ENCODE peak calls at places on chromosomes 12 and 14, in ten cellular contexts. One of them, this sample, is unnamed.

GRCh38 chr12:88854260-88854659 is 274.0 kb upstream of the KITLG start:
- DNase-seq in A673: no peak
- DNase-seq in breast epithelium: no peak
- DNase-seq in fibroblast of lung: peak; percentile 92
- DNase-seq in aorta: no peak
- DNase-seq in body of pancreas: no peak
- DNase-seq in DND-41: no peak
- DNase-seq in HL-60: no peak
- DNase-seq in tibial nerve: no peak
- DNase-seq in IMR-90: peak; percentile 85
- DNase-seq in this sample: no peak

GRCh38 chr12:122743895-122744525 is 8.6 kb upstream of the DENR start:
- DNase-seq in IMR-90: no peak
- DNase-seq in DND-41: no peak
- DNase-seq in A673: no peak
- DNase-seq in HL-60: peak; percentile 75
- DNase-seq in breast epithelium: no peak
- DNase-seq in aorta: no peak
- DNase-seq in tibial nerve: no peak
- DNase-seq in fibroblast of lung: no peak
- DNase-seq in body of pancreas: no peak
- DNase-seq in this sample: peak; percentile 71

GRCh38 chr14:105412768-105413541 is 6.7 kb upstream of the MTA1 start:
- DNase-seq in body of pancreas: no peak
- DNase-seq in A673: no peak
- DNase-seq in IMR-90: no peak
- DNase-seq in DND-41: no peak
- DNase-seq in tibial nerve: no peak
- DNase-seq in HL-60: no peak
- DNase-seq in fibroblast of lung: no peak
- DNase-seq in aorta: no peak
- DNase-seq in breast epithelium: no peak
- DNase-seq in this sample: no peak

GRCh38 chr14:106657460-106657859 is 1131.1 kb downstream of the TMEM121 start:
- DNase-seq in DND-41: peak; percentile 92
- DNase-seq in HL-60: no peak
- DNase-seq in breast epithelium: no peak
- DNase-seq in body of pancreas: peak; percentile 23
- DNase-seq in A673: peak; percentile 33
- DNase-seq in IMR-90: no peak
- DNase-seq in aorta: no peak
- DNase-seq in fibroblast of lung: no peak
- DNase-seq in tibial nerve: no peak
- DNase-seq in this sample: no peak

GRCh38 chr14:22996823-22997301 is 13.1 kb downstream of the C14orf93 start:
- DNase-seq in breast epithelium: no peak
- DNase-seq in tibial nerve: no peak
- DNase-seq in aorta: no peak
- DNase-seq in fibroblast of lung: no peak
- DNase-seq in IMR-90: no peak
- DNase-seq in body of pancreas: no peak
- DNase-seq in A673: peak; percentile 45
- DNase-seq in DND-41: no peak
- DNase-seq in HL-60: no peak
- DNase-seq in this sample: no peak

GRCh38 chr12:55780695-55781094 is 36.8 kb downstream of the SARNP start:
- DNase-seq in fibroblast of lung: peak; percentile 34
- DNase-seq in body of pancreas: no peak
- DNase-seq in DND-41: no peak
- DNase-seq in breast epithelium: no peak
- DNase-seq in aorta: no peak
- DNase-seq in IMR-90: peak; percentile 57
- DNase-seq in HL-60: peak; percentile 3
- DNase-seq in A673: no peak
- DNase-seq in tibial nerve: no peak
- DNase-seq in this sample: no peak

GRCh38 chr14:73771848-73772705 is 57.9 kb upstream of the PNMA1 start:
- DNase-seq in A673: no peak
- DNase-seq in tibial nerve: no peak
- DNase-seq in breast epithelium: peak; percentile 70
- DNase-seq in aorta: peak; percentile 76
- DNase-seq in DND-41: peak; percentile 24
- DNase-seq in HL-60: peak; percentile 68
- DNase-seq in fibroblast of lung: peak; percentile 83
- DNase-seq in IMR-90: peak; percentile 86
- DNase-seq in body of pancreas: peak; percentile 93
- DNase-seq in this sample: peak; percentile 86

GRCh38 chr12:75658826-75659823 is 147.7 kb upstream of the KRR1 start:
- DNase-seq in A673: peak; percentile 73
- DNase-seq in tibial nerve: no peak
- DNase-seq in aorta: no peak
- DNase-seq in DND-41: no peak
- DNase-seq in HL-60: no peak
- DNase-seq in body of pancreas: no peak
- DNase-seq in IMR-90: peak; percentile 86
- DNase-seq in breast epithelium: no peak
- DNase-seq in fibroblast of lung: peak; percentile 92
- DNase-seq in this sample: no peak

GRCh38 chr14:74548881-74549280 is 55.3 kb downstream of the ISCA2 start:
- DNase-seq in breast epithelium: no peak
- DNase-seq in HL-60: no peak
- DNase-seq in tibial nerve: peak; percentile 68
- DNase-seq in A673: no peak
- DNase-seq in body of pancreas: no peak
- DNase-seq in fibroblast of lung: no peak
- DNase-seq in aorta: peak; percentile 94
- DNase-seq in DND-41: no peak
- DNase-seq in IMR-90: peak; percentile 38
- DNase-seq in this sample: no peak

DNA sequence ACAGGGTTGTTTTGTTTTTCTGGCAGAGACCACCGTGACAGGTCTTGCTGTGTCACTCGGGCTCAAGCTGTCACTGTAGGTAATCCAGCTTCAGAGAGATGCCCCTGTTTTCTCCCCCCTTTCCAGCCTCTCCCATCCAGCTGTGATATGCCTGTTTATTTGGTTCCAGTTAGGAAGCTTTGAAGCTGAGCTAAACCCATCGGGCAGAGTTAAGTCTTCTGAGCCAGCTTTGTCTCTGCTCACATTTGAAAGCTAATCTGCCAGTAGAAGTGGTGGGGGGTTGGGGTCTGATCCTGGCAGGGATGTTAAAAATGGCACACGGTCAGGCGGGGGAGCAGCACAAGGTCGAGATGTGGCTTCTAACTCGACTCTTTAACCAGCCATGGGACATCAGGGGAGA is 130.0 kb downstream of the TSPAN9 start:
- DNase-seq in aorta: no peak
- DNase-seq in IMR-90: no peak
- DNase-seq in fibroblast of lung: no peak
- DNase-seq in breast epithelium: no peak
- DNase-seq in body of pancreas: no peak
- DNase-seq in tibial nerve: no peak
- DNase-seq in HL-60: no peak
- DNase-seq in DND-41: no peak
- DNase-seq in A673: no peak
- DNase-seq in this sample: no peak
- H3K27ac ChIP-seq in aorta: no peak overlapping the region
- H3K27ac ChIP-seq in IMR-90: no peak overlapping the region
- H3K27ac ChIP-seq in fibroblast of lung: no peak overlapping the region
- H3K27ac ChIP-seq in breast epithelium: no peak overlapping the region
- H3K27ac ChIP-seq in body of pancreas: no peak overlapping the region
- H3K27ac ChIP-seq in tibial nerve: no peak overlapping the region
- H3K27ac ChIP-seq in HL-60: no peak overlapping the region
- H3K27ac ChIP-seq in DND-41: no peak overlapping the region
- H3K27ac ChIP-seq in A673: no peak overlapping the region
- H3K27ac ChIP-seq in this sample: no peak overlapping the region

GRCh38 chr12:48858043-48858442 is 6.1 kb upstream of the DDX23 start:
- DNase-seq in fibroblast of lung: no peak
- DNase-seq in IMR-90: no peak
- DNase-seq in body of pancreas: no peak
- DNase-seq in HL-60: no peak
- DNase-seq in A673: no peak
- DNase-seq in tibial nerve: no peak
- DNase-seq in DND-41: no peak
- DNase-seq in breast epithelium: no peak
- DNase-seq in aorta: no peak
- DNase-seq in this sample: no peak
- H3K27ac ChIP-seq in fibroblast of lung: no peak overlapping the region
- H3K27ac ChIP-seq in IMR-90: no peak overlapping the region
- H3K27ac ChIP-seq in body of pancreas: no peak overlapping the region
- H3K27ac ChIP-seq in HL-60: no peak overlapping the region
- H3K27ac ChIP-seq in A673: no peak overlapping the region
- H3K27ac ChIP-seq in tibial nerve: no peak overlapping the region
- H3K27ac ChIP-seq in DND-41: no peak overlapping the region
- H3K27ac ChIP-seq in breast epithelium: no peak overlapping the region
- H3K27ac ChIP-seq in aorta: no peak overlapping the region
- H3K27ac ChIP-seq in this sample: no peak overlapping the region

GRCh38 chr14:64880382-64881121 is 845 bp upstream of the SPTB start:
- DNase-seq in breast epithelium: no peak
- DNase-seq in aorta: peak; percentile 80
- DNase-seq in body of pancreas: peak; percentile 79
- DNase-seq in tibial nerve: no peak
- DNase-seq in IMR-90: no peak
- DNase-seq in fibroblast of lung: peak; percentile 6
- DNase-seq in HL-60: peak; percentile 3
- DNase-seq in DND-41: peak; percentile 68
- DNase-seq in A673: peak; percentile 77
- DNase-seq in this sample: peak; percentile 78
- H3K27ac ChIP-seq in breast epithelium: no peak overlapping the region
- H3K27ac ChIP-seq in aorta: no peak overlapping the region
- H3K27ac ChIP-seq in body of pancreas: no peak overlapping the region
- H3K27ac ChIP-seq in tibial nerve: no peak overlapping the region
- H3K27ac ChIP-seq in IMR-90: no peak overlapping the region
- H3K27ac ChIP-seq in fibroblast of lung: no peak overlapping the region
- H3K27ac ChIP-seq in HL-60: no peak overlapping the region
- H3K27ac ChIP-seq in DND-41: no peak overlapping the region
- H3K27ac ChIP-seq in A673: no peak overlapping the region
- H3K27ac ChIP-seq in this sample: no peak overlapping the region

GRCh38 chr12:92077530-92077929 is 68.1 kb downstream of the BTG1 start:
- DNase-seq in breast epithelium: no peak
- DNase-seq in A673: no peak
- DNase-seq in HL-60: no peak
- DNase-seq in body of pancreas: no peak
- DNase-seq in tibial nerve: no peak
- DNase-seq in aorta: no peak
- DNase-seq in DND-41: no peak
- DNase-seq in IMR-90: no peak
- DNase-seq in fibroblast of lung: no peak
- DNase-seq in this sample: no peak

GRCh38 chr12:92079054-92079385 is 66.6 kb downstream of the BTG1 start:
- DNase-seq in IMR-90: no peak
- DNase-seq in HL-60: no peak
- DNase-seq in DND-41: no peak
- DNase-seq in breast epithelium: no peak
- DNase-seq in tibial nerve: no peak
- DNase-seq in fibroblast of lung: peak; percentile 41
- DNase-seq in body of pancreas: no peak
- DNase-seq in aorta: no peak
- DNase-seq in A673: no peak
- DNase-seq in this sample: no peak

GRCh38 chr12:92078167-92079053 is 67.2 kb downstream of the BTG1 start:
- DNase-seq in IMR-90: peak; percentile 96
- DNase-seq in A673: peak; percentile 68
- DNase-seq in aorta: no peak
- DNase-seq in fibroblast of lung: peak; percentile 92
- DNase-seq in breast epithelium: no peak
- DNase-seq in tibial nerve: no peak
- DNase-seq in DND-41: no peak
- DNase-seq in body of pancreas: no peak
- DNase-seq in HL-60: no peak
- DNase-seq in this sample: no peak

GRCh38 chr12:92085040-92085439 is 60.6 kb downstream of the BTG1 start:
- DNase-seq in tibial nerve: no peak
- DNase-seq in DND-41: no peak
- DNase-seq in A673: no peak
- DNase-seq in HL-60: no peak
- DNase-seq in fibroblast of lung: no peak
- DNase-seq in aorta: no peak
- DNase-seq in IMR-90: peak; percentile 34
- DNase-seq in body of pancreas: no peak
- DNase-seq in breast epithelium: no peak
- DNase-seq in this sample: no peak

GRCh38 chr12:92080390-92081285 is 65.0 kb downstream of the BTG1 start:
- DNase-seq in DND-41: peak; percentile 73
- DNase-seq in breast epithelium: no peak
- DNase-seq in IMR-90: peak; percentile 90
- DNase-seq in tibial nerve: no peak
- DNase-seq in aorta: no peak
- DNase-seq in body of pancreas: no peak
- DNase-seq in HL-60: no peak
- DNase-seq in fibroblast of lung: peak; percentile 94
- DNase-seq in A673: peak; percentile 27
- DNase-seq in this sample: no peak
- H3K27ac ChIP-seq in DND-41: peak overlapping the region; percentile 94
- H3K27ac ChIP-seq in breast epithelium: peak overlapping the region; percentile 39
- H3K27ac ChIP-seq in IMR-90: peak overlapping the region; percentile 69
- H3K27ac ChIP-seq in tibial nerve: no peak overlapping the region
- H3K27ac ChIP-seq in aorta: no peak overlapping the region
- H3K27ac ChIP-seq in body of pancreas: no peak overlapping the region
- H3K27ac ChIP-seq in HL-60: peak overlapping the region; percentile 47
- H3K27ac ChIP-seq in fibroblast of lung: peak overlapping the region; percentile 11
- H3K27ac ChIP-seq in A673: no peak overlapping the region
- H3K27ac ChIP-seq in this sample: peak overlapping the region; percentile 56

GRCh38 chr12:81726634-81727033 is 32.5 kb downstream of the PPFIA2 start:
- DNase-seq in aorta: no peak
- DNase-seq in A673: no peak
- DNase-seq in breast epithelium: no peak
- DNase-seq in tibial nerve: no peak
- DNase-seq in IMR-90: no peak
- DNase-seq in body of pancreas: no peak
- DNase-seq in DND-41: no peak
- DNase-seq in HL-60: no peak
- DNase-seq in fibroblast of lung: no peak
- DNase-seq in this sample: no peak

GRCh38 chr12:81723361-81723760 is 35.8 kb downstream of the PPFIA2 start:
- DNase-seq in fibroblast of lung: no peak
- DNase-seq in A673: no peak
- DNase-seq in DND-41: no peak
- DNase-seq in tibial nerve: no peak
- DNase-seq in aorta: no peak
- DNase-seq in body of pancreas: no peak
- DNase-seq in breast epithelium: no peak
- DNase-seq in HL-60: no peak
- DNase-seq in IMR-90: no peak
- DNase-seq in this sample: no peak

GRCh38 chr12:81727387-81727786 is 31.8 kb downstream of the PPFIA2 start:
- DNase-seq in aorta: no peak
- DNase-seq in breast epithelium: no peak
- DNase-seq in fibroblast of lung: no peak
- DNase-seq in body of pancreas: no peak
- DNase-seq in HL-60: no peak
- DNase-seq in IMR-90: no peak
- DNase-seq in A673: no peak
- DNase-seq in DND-41: no peak
- DNase-seq in tibial nerve: no peak
- DNase-seq in this sample: no peak

GRCh38 chr12:81722004-81722403 is 37.1 kb downstream of the PPFIA2 start:
- DNase-seq in DND-41: no peak
- DNase-seq in A673: no peak
- DNase-seq in HL-60: no peak
- DNase-seq in tibial nerve: no peak
- DNase-seq in body of pancreas: no peak
- DNase-seq in IMR-90: no peak
- DNase-seq in breast epithelium: no peak
- DNase-seq in fibroblast of lung: peak; percentile 10
- DNase-seq in aorta: no peak
- DNase-seq in this sample: no peak
- H3K27ac ChIP-seq in DND-41: no peak overlapping the region
- H3K27ac ChIP-seq in A673: no peak overlapping the region
- H3K27ac ChIP-seq in HL-60: no peak overlapping the region
- H3K27ac ChIP-seq in tibial nerve: no peak overlapping the region
- H3K27ac ChIP-seq in body of pancreas: no peak overlapping the region
- H3K27ac ChIP-seq in IMR-90: no peak overlapping the region
- H3K27ac ChIP-seq in breast epithelium: no peak overlapping the region
- H3K27ac ChIP-seq in fibroblast of lung: no peak overlapping the region
- H3K27ac ChIP-seq in aorta: no peak overlapping the region
- H3K27ac ChIP-seq in this sample: no peak overlapping the region